ENCODE peak calls at places on chromosomes 7 and 10, in nine cellular contexts. N is keratinocyte, E is mesenchymal stem cell, O is K562, G is mammary epithelial cell, H is neuronal stem cell, J is GM23338, V is IMR-90, Z is GM23248. F is an unnamed sample.

GRCh38 chr10:4213441-4213840 is 428.4 kb upstream of the KLF6 start:
- DNase-seq in J (no peak), O (no peak), V (peak; percentile 28), N (no peak), H (no peak), Z (peak; percentile 50), E (no peak), G (peak; percentile 38), F (no peak)

GRCh38 chr7:11437987-11438386 is 394.0 kb downstream of the THSD7A start:
- DNase-seq in V (peak; percentile 7), O (no peak), N (no peak), H (no peak), E (peak; percentile 70), G (no peak), Z (peak; percentile 34), J (no peak), F (peak; percentile 53)

GRCh38 chr7:68176974-68177373 is 1180.3 kb downstream of the TYW1 start:
- DNase-seq in Z (peak; percentile 53), E (peak; percentile 1), H (peak; percentile 67), J (peak; percentile 71), O (peak; percentile 70), V (peak; percentile 18), G (peak; percentile 2), N (peak; percentile 30), F (peak; percentile 4)

GRCh38 chr7:46015107-46015868 is 94.2 kb upstream of the IGFBP3 start:
- DNase-seq in G (no peak), V (peak; percentile 26), N (no peak), J (peak; percentile 92), E (peak; percentile 95), O (no peak), Z (no peak), H (peak; percentile 82), F (peak; percentile 78)

GRCh38 chr10:91219371-91220193 is 881 bp upstream of the PCGF5 start:
- DNase-seq in N (no peak), Z (no peak), J (no peak), E (no peak), G (no peak), O (no peak), H (no peak), V (peak; percentile 29), F (no peak)

GRCh38 chr7:3106353-3106752 is 62.7 kb upstream of the CARD11 start:
- DNase-seq in V (no peak), Z (no peak), H (no peak), E (no peak), J (no peak), O (no peak), G (no peak), N (no peak), F (peak; percentile 29)

GRCh38 chr10:6239213-6239991 is 36.7 kb downstream of the PFKFB3 start:
- DNase-seq in V (peak; percentile 99), H (no peak), Z (peak; percentile 99), E (peak; percentile 100), O (peak; percentile 87), J (no peak), G (peak; percentile 98), N (peak; percentile 98), F (peak; percentile 100)

GRCh38 chr10:71419750-71420149 is 23.0 kb downstream of the CDH23 start:
- DNase-seq in V (no peak), O (no peak), G (no peak), E (no peak), Z (no peak), N (no peak), J (no peak), H (no peak), F (no peak)

GRCh38 chr7:49320083-49320482 is 395.7 kb downstream of the CDC14C start:
- DNase-seq in N (no peak), V (no peak), Z (no peak), E (no peak), H (no peak), G (no peak), J (no peak), O (no peak), F (no peak)
- H2AFZ ChIP-seq in N (no peak overlapping the region), V (no peak overlapping the region), Z (no peak overlapping the region), E (no peak overlapping the region), H (no peak overlapping the region), G (no peak overlapping the region), J (no peak overlapping the region), O (no peak overlapping the region), F (no peak overlapping the region)

GRCh38 chr10:114397651-114398145 is 6.6 kb downstream of the AFAP1L2 start:
- DNase-seq in J (no peak), E (peak; percentile 81), O (no peak), V (no peak), H (no peak), G (peak; percentile 83), N (no peak), Z (peak; percentile 10), F (peak; percentile 41)

GRCh38 chr10:114398587-114399331 is 5.5 kb downstream of the AFAP1L2 start:
- DNase-seq in E (peak; percentile 24), O (no peak), Z (no peak), G (no peak), V (no peak), H (no peak), J (no peak), N (no peak), F (no peak)

GRCh38 chr10:114401195-114401741 is 3.0 kb downstream of the AFAP1L2 start:
- DNase-seq in O (no peak), H (no peak), G (no peak), V (peak; percentile 49), E (peak; percentile 88), N (no peak), Z (peak; percentile 67), J (no peak), F (peak; percentile 69)

GRCh38 chr10:114400091-114400490 is 4.2 kb downstream of the AFAP1L2 start:
- DNase-seq in V (no peak), Z (no peak), N (no peak), E (peak; percentile 89), G (no peak), O (no peak), H (no peak), J (no peak), F (peak; percentile 53)

DNA sequence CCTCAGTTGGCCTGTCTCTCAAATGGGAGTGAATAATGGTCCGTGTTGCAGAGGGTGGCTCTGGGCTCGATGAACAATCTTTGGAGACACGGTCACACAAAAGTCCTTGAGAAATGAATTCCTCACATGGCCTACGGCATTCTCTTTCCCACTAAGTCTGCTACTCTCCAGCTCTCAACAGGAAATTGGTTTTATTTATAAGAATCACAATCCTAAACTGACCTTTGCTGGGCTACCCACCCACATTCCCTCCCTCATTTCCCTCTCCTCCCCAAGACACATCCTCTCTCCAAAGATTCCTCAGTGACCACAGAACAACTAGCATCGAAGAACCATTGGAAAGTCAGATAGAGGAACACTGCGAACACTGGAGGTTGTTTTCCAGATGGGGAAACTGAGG is 4.7 kb downstream of the AFAP1L2 start:
- DNase-seq in V (no peak), O (no peak), N (no peak), Z (no peak), E (peak; percentile 84), G (no peak), H (no peak), J (no peak), F (peak; percentile 32)
- H3K4me1 ChIP-seq in V (no peaks in the 10 kb centered on the region), O (no peaks in the 10 kb centered on the region), N (peaks cover 41% of the 10 kb centered on the region), Z (no peaks in the 10 kb centered on the region), E (peaks cover 17% of the 10 kb centered on the region), G (peaks cover 69% of the 10 kb centered on the region), H (peaks cover 12% of the 10 kb centered on the region), J (peaks cover 19% of the 10 kb centered on the region), F (peaks cover 28% of the 10 kb centered on the region)

GRCh38 chr10:33109788-33110469 is 151.9 kb upstream of the ITGB1 start:
- DNase-seq in Z (no peak), N (no peak), H (no peak), O (no peak), V (no peak), E (no peak), J (no peak), G (no peak), F (peak; percentile 48)

GRCh38 chr10:33103980-33104379 is 145.9 kb upstream of the ITGB1 start:
- DNase-seq in H (no peak), Z (no peak), V (no peak), G (peak; percentile 51), O (no peak), E (no peak), J (no peak), N (no peak), F (no peak)

GRCh38 chr10:33107953-33108352 is 149.9 kb upstream of the ITGB1 start:
- DNase-seq in J (peak; percentile 45), E (no peak), H (peak; percentile 24), N (no peak), V (no peak), O (no peak), Z (no peak), G (no peak), F (no peak)

GRCh38 chr10:33109384-33109783 is 151.4 kb upstream of the ITGB1 start:
- DNase-seq in N (no peak), V (no peak), J (no peak), O (no peak), H (no peak), E (no peak), Z (no peak), G (no peak), F (no peak)

DNA sequence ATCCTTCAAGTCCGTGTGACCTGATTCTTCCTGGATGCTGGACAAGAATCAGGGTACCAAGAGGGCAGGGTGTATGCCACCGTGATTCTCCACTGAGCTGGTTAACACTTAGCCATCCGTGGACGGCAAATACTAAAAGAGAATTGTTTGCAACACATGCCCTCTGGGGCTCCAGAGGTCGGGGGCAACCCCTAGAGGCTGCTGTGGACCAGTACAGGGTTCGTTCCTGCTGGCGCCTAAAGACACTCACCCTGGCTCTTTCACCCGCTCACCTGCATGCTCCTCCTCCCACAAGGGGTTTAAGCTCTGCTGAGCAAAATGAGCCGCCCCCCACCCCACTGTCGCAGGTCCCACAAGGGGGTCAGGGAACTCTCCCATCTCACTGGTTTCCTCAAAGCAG is 148.7 kb upstream of the ITGB1 start:
- DNase-seq in N (no peak), E (no peak), V (no peak), H (no peak), Z (no peak), O (no peak), G (no peak), J (peak; percentile 66), F (no peak)
- H2AFZ ChIP-seq in N (no peak overlapping the region), E (no peak overlapping the region), V (no peak overlapping the region), H (no peak overlapping the region), Z (no peak overlapping the region), O (no peak overlapping the region), G (no peak overlapping the region), J (peak overlapping the region; percentile 94), F (no peak overlapping the region)

GRCh38 chr10:114711487-114712250 is 53.6 kb upstream of the ABLIM1 start:
- DNase-seq in O (no peak), H (no peak), G (no peak), J (no peak), V (no peak), E (no peak), Z (no peak), N (no peak), F (no peak)

GRCh38 chr10:114714281-114714741 is 56.2 kb upstream of the ABLIM1 start:
- DNase-seq in N (no peak), Z (peak; percentile 74), O (no peak), G (peak; percentile 79), J (no peak), H (no peak), E (peak; percentile 95), V (peak; percentile 98), F (peak; percentile 98)

GRCh38 chr10:114716811-114717404 is 58.8 kb upstream of the ABLIM1 start:
- DNase-seq in N (no peak), J (no peak), H (no peak), E (no peak), Z (no peak), O (no peak), V (peak; percentile 28), G (no peak), F (no peak)

GRCh38 chr10:114715171-114715670 is 57.1 kb upstream of the ABLIM1 start:
- DNase-seq in J (no peak), V (peak; percentile 67), Z (peak; percentile 60), G (no peak), O (no peak), H (no peak), E (peak; percentile 35), N (no peak), F (peak; percentile 89)

GRCh38 chr10:114713525-114713924 is 55.5 kb upstream of the ABLIM1 start:
- DNase-seq in N (no peak), E (no peak), G (no peak), O (no peak), V (no peak), J (no peak), H (no peak), Z (no peak), F (no peak)
- H3K4me1 ChIP-seq in N (peaks cover 17% of the 10 kb centered on the region), E (peaks cover 5% of the 10 kb centered on the region), G (peaks cover 24% of the 10 kb centered on the region), O (no peaks in the 10 kb centered on the region), V (peaks cover 14% of the 10 kb centered on the region), J (peaks cover 6% of the 10 kb centered on the region), H (no peaks in the 10 kb centered on the region), Z (peaks cover 28% of the 10 kb centered on the region), F (peaks cover 8% of the 10 kb centered on the region)

F was measured in fibroblast of lung.